ENCODE peak calls at places on chromosomes 3 and 15, in six cellular contexts. J is neuronal stem cell, I is trophoblast cell, X is mesendoderm, F is IMR-90, D is H9. E is an unnamed sample.
A peak's percentile ranks its signal among the peaks of the same experiment; 100 is the strongest.

GRCh38 chr15:68435966-68436365 is 4.0 kb upstream of the ITGA11 start:
- DNase-seq in J (no peak), I (no peak), X (no peak), F (no peak), D (peak; percentile 8), E (no peak)

GRCh38 chr3:71400986-71401451 is 182.5 kb downstream of the FOXP1 start:
- DNase-seq in J (no peak), I (no peak), X (no peak), F (no peak), D (no peak), E (no peak)

GRCh38 chr15:79218588-79219200 is 63.8 kb upstream of the ANKRD34C start:
- DNase-seq in J (no peak), I (no peak), X (no peak), F (peak; percentile 17), D (no peak), E (peak; percentile 12)

GRCh38 chr15:91032919-91033803 is 10.8 kb upstream of the VPS33B start:
- DNase-seq in J (peak; percentile 30), I (peak; percentile 91), X (peak; percentile 91), F (no peak), D (peak; percentile 97), E (peak; percentile 14)

GRCh38 chr3:69747511-69748248 is 8.4 kb downstream of the MITF start:
- DNase-seq in J (no peak), I (no peak), X (no peak), F (peak; percentile 73), D (no peak), E (peak; percentile 74)

GRCh38 chr3:140225996-140226395 is 291.0 kb downstream of the CLSTN2 start:
- DNase-seq in J (no peak), I (no peak), X (no peak), F (no peak), D (no peak), E (no peak)

GRCh38 chr3:53230789-53231188 is 25.0 kb downstream of the TKT start:
- DNase-seq in J (no peak), I (no peak), X (no peak), F (no peak), D (peak; percentile 19), E (no peak)

GRCh38 chr3:113557374-113557773 is 25.0 kb downstream of the SIDT1 start:
- DNase-seq in J (no peak), I (no peak), X (peak; percentile 82), F (peak; percentile 21), D (no peak), E (peak; percentile 44)

GRCh38 chr15:90780916-90781315 is 63.8 kb downstream of the BLM start:
- DNase-seq in J (no peak), I (no peak), X (no peak), F (no peak), D (no peak), E (no peak)

GRCh38 chr3:63679181-63679580 is 26.7 kb downstream of the SNTN start:
- DNase-seq in J (no peak), I (no peak), X (no peak), F (no peak), D (no peak), E (no peak)

GRCh38 chr3:149343951-149344350 is 10.5 kb upstream of the TM4SF18 start:
- DNase-seq in J (no peak), I (no peak), X (peak; percentile 48), F (no peak), D (no peak), E (no peak)

GRCh38 chr15:101014276-101014675 is 95.1 kb downstream of the LRRK1 start:
- DNase-seq in J (no peak), I (no peak), X (no peak), F (no peak), D (peak; percentile 33), E (no peak)

GRCh38 chr15:49758856-49759255 is 138.0 kb downstream of the DTWD1 start:
- DNase-seq in J (no peak), I (no peak), X (no peak), F (peak; percentile 64), D (no peak), E (peak; percentile 28)

GRCh38 chr3:170513674-170514073 is 72.2 kb downstream of the SLC7A14 start:
- DNase-seq in J (no peak), I (no peak), X (no peak), F (no peak), D (no peak), E (no peak)

GRCh38 chr3:150495563-150496168 is 50.6 kb downstream of the SERP1 start:
- DNase-seq in J (peak; percentile 40), I (no peak), X (peak; percentile 44), F (peak; percentile 60), D (no peak), E (peak; percentile 61)

GRCh38 chr3:100007313-100007712 is 107.0 kb downstream of the FILIP1L start:
- DNase-seq in J (no peak), I (no peak), X (no peak), F (no peak), D (no peak), E (no peak)

GRCh38 chr3:13379191-13379830 is 40.8 kb downstream of the NUP210 start:
- DNase-seq in J (no peak), I (peak; percentile 13), X (no peak), F (peak; percentile 84), D (no peak), E (peak; percentile 80)

GRCh38 chr3:127288921-127289645 is 1.2 kb upstream of the PRR20G start:
- DNase-seq in J (no peak), I (no peak), X (peak; percentile 62), F (no peak), D (peak; percentile 64), E (no peak)

GRCh38 chr3:151869186-151869585 is 4.3 kb upstream of the SUCNR1 start:
- DNase-seq in J (no peak), I (no peak), X (no peak), F (no peak), D (no peak), E (peak; percentile 74)

GRCh38 chr3:50237754-50238548 is 1.9 kb downstream of the GNAI2 start:
- DNase-seq in J (no peak), I (peak; percentile 87), X (peak; percentile 90), F (peak; percentile 82), D (peak; percentile 85), E (peak; percentile 88)

GRCh38 chr3:151550025-151550618 is 89.3 kb upstream of the IGSF10 start:
- DNase-seq in J (no peak), I (no peak), X (no peak), F (no peak), D (no peak), E (no peak)

GRCh38 chr3:121660356-121661171 is at the start of gene HCLS1:
- DNase-seq in J (no peak), I (peak; percentile 62), X (peak; percentile 19), F (no peak), D (no peak), E (no peak)

GRCh38 chr15:60661075-60661645 is 182.2 kb upstream of the ICE2 start:
- DNase-seq in J (no peak), I (peak; percentile 9), X (no peak), F (no peak), D (no peak), E (no peak)

GRCh38 chr3:191246628-191247027 is 47.6 kb downstream of the OSTN start:
- DNase-seq in J (no peak), I (peak; percentile 49), X (peak; percentile 77), F (peak; percentile 83), D (no peak), E (peak; percentile 80)

GRCh38 chr3:167437428-167438139 is 36.3 kb downstream of the SERPINI2 start:
- DNase-seq in J (no peak), I (peak; percentile 21), X (peak; percentile 79), F (no peak), D (no peak), E (no peak)

GRCh38 chr3:50122661-50123391 is 32.3 kb upstream of the SEMA3F start:
- DNase-seq in J (no peak), I (no peak), X (no peak), F (no peak), D (no peak), E (no peak)

GRCh38 chr15:101652098-101652782 is at the start of gene TM2D3:
- DNase-seq in J (peak; percentile 91), I (peak; percentile 93), X (peak; percentile 94), F (peak; percentile 88), D (peak; percentile 90), E (peak; percentile 93)

GRCh38 chr3:102905826-102906225 is 471.0 kb downstream of the ZPLD1 start:
- DNase-seq in J (no peak), I (no peak), X (no peak), F (no peak), D (no peak), E (no peak)

GRCh38 chr3:78529601-78530000 is 1238.2 kb downstream of the ROBO1 start:
- DNase-seq in J (no peak), I (no peak), X (no peak), F (no peak), D (no peak), E (no peak)

GRCh38 chr3:188712257-188712924 is 459.4 kb upstream of the TPRG1 start:
- DNase-seq in J (no peak), I (no peak), X (no peak), F (peak; percentile 92), D (no peak), E (peak; percentile 88)

GRCh38 chr15:29056839-29057450 is 171.2 kb downstream of the APBA2 start:
- DNase-seq in J (no peak), I (no peak), X (peak; percentile 10), F (no peak), D (no peak), E (no peak)

GRCh38 chr3:33807190-33807589 is 8.8 kb downstream of the PDCD6IP start:
- DNase-seq in J (no peak), I (no peak), X (no peak), F (no peak), D (no peak), E (no peak)
- H3K18ac ChIP-seq in J (no peak overlapping the region), I (no peak overlapping the region), X (no peak overlapping the region), F (no peak overlapping the region), D (no peak overlapping the region), E (no peak overlapping the region)

GRCh38 chr3:101779808-101780366 is 876 bp downstream of the NXPE3 start:
- DNase-seq in J (no peak), I (no peak), X (no peak), F (no peak), D (no peak), E (peak; percentile 40)

GRCh38 chr3:101781166-101781565 is 2.2 kb downstream of the NXPE3 start:
- DNase-seq in J (no peak), I (no peak), X (no peak), F (no peak), D (no peak), E (peak; percentile 27)

GRCh38 chr3:101778385-101779046 is 495 bp upstream of the NXPE3 start:
- DNase-seq in J (no peak), I (no peak), X (no peak), F (no peak), D (no peak), E (no peak)

GRCh38 chr3:101780661-101781060 is 1.6 kb downstream of the NXPE3 start:
- DNase-seq in J (no peak), I (no peak), X (peak; percentile 57), F (peak; percentile 91), D (no peak), E (peak; percentile 90)

GRCh38 chr3:101779047-101779807 is at the start of gene NXPE3:
- DNase-seq in J (peak; percentile 77), I (peak; percentile 65), X (peak; percentile 88), F (peak; percentile 65), D (peak; percentile 94), E (peak; percentile 85)
- H3K18ac ChIP-seq in J (peak within 1 kb of the TSS; percentile 92), I (peak within 1 kb of the TSS; percentile 55), X (no peak within 1 kb of the TSS), F (peak within 1 kb of the TSS; percentile 78), D (no peak within 1 kb of the TSS), E (peak within 1 kb of the TSS; percentile 94)

GRCh38 chr15:45165536-45165935 is 22.2 kb downstream of the SHF start:
- DNase-seq in J (no peak), I (no peak), X (no peak), F (no peak), D (no peak), E (no peak)
- H3K18ac ChIP-seq in J (no peak overlapping the region), I (no peak overlapping the region), X (no peak overlapping the region), F (no peak overlapping the region), D (no peak overlapping the region), E (no peak overlapping the region)

GRCh38 chr15:27341780-27342343 is 370.9 kb downstream of the GABRG3 start:
- DNase-seq in J (no peak), I (no peak), X (no peak), F (no peak), D (no peak), E (no peak)
- H3K18ac ChIP-seq in J (no peak overlapping the region), I (no peak overlapping the region), X (no peak overlapping the region), F (no peak overlapping the region), D (no peak overlapping the region), E (no peak overlapping the region)